ENCODE peak calls at places on chromosomes 1 and 21, in eight cellular contexts. E, C, W, R, Z, J, O and Y are unnamed samples.

GRCh38 chr1:42177551-42177981 is 13.0 kb upstream of the GUCA2A start:
- DNase-seq in E (peak; percentile 76), C (peak; percentile 64), W (no peak), R (no peak), Z (no peak), J (peak; percentile 82), O (peak; percentile 92), Y (peak; percentile 48)

GRCh38 chr1:230517786-230518185 is 91.7 kb upstream of the PGBD5 start:
- DNase-seq in E (no peak), C (no peak), W (no peak), R (no peak), Z (no peak), J (no peak), O (no peak), Y (peak; percentile 39)

GRCh38 chr21:35780983-35781382 is 279.3 kb downstream of the SETD4 start:
- DNase-seq in E (no peak), C (no peak), W (no peak), R (no peak), Z (no peak), J (no peak), O (no peak), Y (no peak)

GRCh38 chr1:43530483-43531452 is at the start of gene PTPRF:
- DNase-seq in E (peak; percentile 79), C (no peak), W (peak; percentile 58), R (peak; percentile 77), Z (peak; percentile 86), J (no peak), O (peak; percentile 9), Y (peak; percentile 42)

GRCh38 chr1:115654663-115655306 is 13.0 kb downstream of the VANGL1 start:
- DNase-seq in E (no peak), C (no peak), W (no peak), R (no peak), Z (no peak), J (no peak), O (no peak), Y (no peak)

GRCh38 chr1:23530089-23530749 is 814 bp downstream of the E2F2 start:
- DNase-seq in E (no peak), C (no peak), W (no peak), R (no peak), Z (no peak), J (no peak), O (no peak), Y (peak; percentile 25)

GRCh38 chr1:232877361-232877991 is 72.3 kb downstream of the MAP10 start:
- DNase-seq in E (no peak), C (no peak), W (no peak), R (no peak), Z (no peak), J (no peak), O (no peak), Y (no peak)

GRCh38 chr1:235075121-235075954 is 53.3 kb downstream of the TOMM20 start:
- DNase-seq in E (peak; percentile 81), C (peak; percentile 32), W (no peak), R (peak; percentile 44), Z (peak; percentile 81), J (peak; percentile 71), O (peak; percentile 94), Y (peak; percentile 92)

GRCh38 chr1:219188331-219188803 is 14.7 kb downstream of the LYPLAL1 start:
- DNase-seq in E (no peak), C (no peak), W (no peak), R (no peak), Z (no peak), J (no peak), O (no peak), Y (no peak)

GRCh38 chr1:229124471-229125198 is 146.3 kb upstream of the RAB4A start:
- DNase-seq in E (no peak), C (no peak), W (no peak), R (no peak), Z (peak; percentile 48), J (no peak), O (no peak), Y (no peak)

GRCh38 chr1:180598333-180598979 is 33.4 kb upstream of the XPR1 start:
- DNase-seq in E (no peak), C (no peak), W (no peak), R (no peak), Z (no peak), J (no peak), O (no peak), Y (no peak)

GRCh38 chr1:28914228-28915035 is at the start of gene EPB41:
- DNase-seq in E (peak; percentile 92), C (peak; percentile 77), W (peak; percentile 92), R (peak; percentile 98), Z (peak; percentile 95), J (peak; percentile 18), O (peak; percentile 48), Y (peak; percentile 90)

GRCh38 chr1:77958391-77958790 is 20.5 kb downstream of the FUBP1 start:
- DNase-seq in E (no peak), C (no peak), W (no peak), R (no peak), Z (no peak), J (no peak), O (no peak), Y (no peak)

GRCh38 chr1:17957588-17958267 is 149.9 kb upstream of the IGSF21 start:
- DNase-seq in E (no peak), C (no peak), W (no peak), R (no peak), Z (no peak), J (no peak), O (no peak), Y (peak; percentile 69)

GRCh38 chr1:40273547-40274166 is 15.6 kb downstream of the ZMPSTE24 start:
- DNase-seq in E (no peak), C (no peak), W (no peak), R (no peak), Z (no peak), J (no peak), O (no peak), Y (no peak)

GRCh38 chr1:3803905-3804626 is 7.8 kb upstream of the LRRC47 start:
- DNase-seq in E (no peak), C (no peak), W (no peak), R (no peak), Z (no peak), J (peak; percentile 18), O (no peak), Y (no peak)

GRCh38 chr21:44052071-44052829 is 40.1 kb downstream of the TRAPPC10 start:
- DNase-seq in E (no peak), C (no peak), W (no peak), R (no peak), Z (no peak), J (no peak), O (no peak), Y (no peak)

GRCh38 chr1:58848818-58849411 is 65.1 kb upstream of the JUN start:
- DNase-seq in E (no peak), C (peak; percentile 91), W (no peak), R (no peak), Z (peak; percentile 74), J (peak; percentile 93), O (peak; percentile 98), Y (peak; percentile 99)

GRCh38 chr1:170176772-170177171 is 31.0 kb downstream of the NTMT2 start:
- DNase-seq in E (no peak), C (no peak), W (no peak), R (no peak), Z (no peak), J (no peak), O (no peak), Y (no peak)

DNA sequence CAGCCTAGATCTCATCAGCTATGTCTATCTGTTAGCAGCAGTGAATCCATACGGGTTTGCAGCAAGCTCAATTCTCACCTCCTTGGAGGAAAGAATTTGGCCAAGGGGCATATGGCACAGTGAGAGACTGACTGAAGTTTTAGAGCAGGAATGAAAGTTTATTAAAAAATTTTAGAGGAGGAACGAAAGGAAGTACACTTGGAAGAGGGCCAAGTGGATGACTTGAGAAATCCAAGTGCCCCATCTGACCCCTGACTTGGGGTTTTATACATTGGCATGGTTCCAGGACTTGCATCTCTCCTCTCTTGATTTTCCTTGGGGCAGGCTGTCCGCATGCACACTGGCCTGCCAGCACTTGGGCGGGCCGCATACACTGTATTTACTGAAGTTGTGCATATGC is 9.2 kb upstream of the OSBPL9 start:
- DNase-seq in E (no peak), C (no peak), W (no peak), R (no peak), Z (peak; percentile 57), J (no peak), O (no peak), Y (peak; percentile 58)
- TF ChIP-seq CTCF in E (no peak), C (no peak), W (no peak), R (no peak), Z (no peak), J (no peak), O (no peak), Y (no peak)

DNA sequence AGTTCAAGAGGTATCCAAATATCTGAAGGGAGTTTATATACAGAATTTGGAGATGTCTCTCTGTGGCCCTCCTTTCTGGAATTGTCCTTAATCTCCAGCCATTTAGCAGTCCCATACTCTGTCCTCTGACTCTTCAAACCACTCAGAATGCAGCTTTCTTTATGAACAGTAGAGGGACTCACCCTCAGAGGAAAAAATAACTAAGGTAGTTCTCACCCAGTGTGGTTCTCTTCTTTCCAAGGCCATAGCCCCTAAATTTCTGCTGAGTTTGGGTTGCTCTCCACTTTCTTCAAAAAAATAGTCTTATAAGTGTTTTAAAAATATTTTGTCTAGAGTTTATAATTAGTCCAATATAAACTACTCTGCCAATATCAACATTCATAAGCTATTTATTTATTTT is 369.7 kb downstream of the MATN1 start:
- DNase-seq in E (no peak), C (no peak), W (no peak), R (no peak), Z (no peak), J (no peak), O (no peak), Y (peak; percentile 9)
- TF ChIP-seq CTCF in E (no peak), C (peak; percentile 49), W (peak; percentile 30), R (no peak), Z (no peak), J (peak; percentile 53), O (peak; percentile 31), Y (no peak)

DNA sequence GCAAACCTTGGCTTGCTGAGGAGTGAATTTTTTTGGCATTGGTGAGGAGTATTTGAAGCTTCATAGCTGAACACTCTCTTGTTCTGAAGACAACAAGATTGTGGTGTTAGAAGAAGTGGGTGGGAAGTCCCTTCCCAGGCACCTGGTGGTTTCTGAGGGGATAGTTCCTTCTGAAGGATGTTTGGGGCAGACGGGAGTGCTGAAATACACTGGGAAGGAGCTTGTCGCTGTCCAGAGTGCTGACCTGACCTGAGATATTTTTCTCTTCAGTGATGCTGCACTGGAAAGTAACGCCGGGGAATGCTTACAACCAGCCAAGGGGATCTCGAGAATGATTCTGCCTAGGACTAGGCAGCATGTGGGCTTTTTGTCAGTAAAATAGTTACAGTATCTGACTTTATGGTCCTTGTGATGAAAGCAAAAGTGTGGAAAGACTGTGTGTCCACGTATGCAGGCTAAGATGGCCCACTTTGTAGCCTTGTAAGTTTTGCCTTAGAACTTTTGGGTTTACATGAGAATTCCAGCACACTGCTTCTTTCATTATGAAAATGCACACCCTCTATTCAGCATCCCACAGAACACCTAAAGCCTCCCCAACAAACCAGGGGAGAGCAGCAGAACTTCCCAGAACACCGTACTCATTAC is 33.1 kb upstream of the NFASC start:
- DNase-seq in E (no peak), C (peak; percentile 49), W (peak; percentile 50), R (no peak), Z (no peak), J (peak; percentile 11), O (peak; percentile 40), Y (peak; percentile 79)
- TF ChIP-seq CTCF in E (no peak), C (peak; percentile 26), W (no peak), R (no peak), Z (no peak), J (peak; percentile 17), O (peak; percentile 17), Y (no peak)

DNA sequence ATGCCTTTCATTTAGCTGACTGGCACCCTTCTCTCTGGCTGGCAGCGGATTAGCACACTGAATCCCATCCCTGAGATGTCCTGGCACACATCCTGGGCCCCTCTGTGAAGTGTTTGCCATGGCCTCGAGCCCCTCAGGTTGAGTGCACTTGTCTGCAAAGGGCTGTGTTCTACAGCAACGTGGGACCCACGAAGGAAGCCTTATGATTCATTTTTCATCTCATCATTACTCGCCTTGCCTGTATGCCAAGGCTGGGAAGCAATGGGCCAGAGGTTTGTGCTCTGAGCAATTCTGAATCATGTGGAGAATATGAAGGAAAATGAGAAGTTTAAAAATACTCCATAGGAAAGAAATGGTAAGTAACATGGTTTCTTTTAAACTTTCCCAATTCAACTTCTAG is 124.8 kb upstream of the LMO4 start:
- DNase-seq in E (no peak), C (no peak), W (no peak), R (no peak), Z (no peak), J (peak; percentile 24), O (peak; percentile 50), Y (no peak)
- TF ChIP-seq CTCF in E (no peak), C (no peak), W (no peak), R (no peak), Z (no peak), J (no peak), O (no peak), Y (no peak)